ENCODE peak calls at places on chromosomes 13 and 19, in five cellular contexts. J, R, M, C and F are unnamed samples.

GRCh38 chr13:23947893-23948292 is 50.6 kb upstream of the C1QTNF9B start:
- DNase-seq in J (no peak), R (no peak), C (no peak), M (no peak), F (no peak)

GRCh38 chr13:50319603-50320296 is 304.5 kb downstream of the KCNRG start:
- DNase-seq in C (no peak), J (no peak), M (peak), R (peak), F (no peak)

GRCh38 chr19:6891761-6892385 is 4.5 kb downstream of the ADGRE1 start:
- DNase-seq in C (no peak), R (no peak), M (no peak), J (no peak), F (no peak)

GRCh38 chr19:7427944-7428343 is 60.9 kb downstream of the PEX11G start:
- DNase-seq in R (no peak), C (no peak), J (no peak), M (no peak), F (no peak)

GRCh38 chr19:58054792-58055482 is 4.1 kb upstream of the ZNF135 start:
- DNase-seq in J (peak), C (no peak), R (no peak), M (no peak), F (peak)

GRCh38 chr13:47478985-47479384 is 522.1 kb downstream of the SUCLA2 start:
- DNase-seq in R (no peak), M (no peak), C (no peak), J (no peak), F (no peak)

GRCh38 chr13:36999054-36999927 is at the start of gene ALG5:
- DNase-seq in R (peak), C (peak), J (peak), M (peak), F (peak)

GRCh38 chr19:48554385-48555091 is 2.6 kb downstream of the SULT2B1 start:
- DNase-seq in M (peak), J (no peak), C (no peak), R (peak), F (peak)

GRCh38 chr19:14764401-14764800 is 14.0 kb downstream of the ADGRE2 start:
- DNase-seq in C (no peak), J (no peak), M (no peak), R (no peak), F (no peak)

GRCh38 chr19:18436651-18437478 is 1.1 kb downstream of the ISYNA1 start:
- DNase-seq in R (peak), J (no peak), C (peak), M (peak), F (peak)

GRCh38 chr13:76937416-76937815 is 10.9 kb upstream of the ACOD1 start:
- DNase-seq in J (no peak), R (peak), C (no peak), M (peak), F (no peak)

GRCh38 chr13:32426981-32427851 is 714 bp downstream of the N4BP2L1 start:
- DNase-seq in R (no peak), J (peak), M (peak), C (peak), F (peak)

GRCh38 chr13:111143875-111144540 is 28.9 kb downstream of the ARHGEF7 start:
- DNase-seq in M (no peak), R (no peak), C (no peak), J (no peak), F (no peak)

GRCh38 chr19:2775556-2776430 is 7.3 kb downstream of the SGTA start:
- DNase-seq in M (peak), C (no peak), R (no peak), J (no peak), F (no peak)

GRCh38 chr13:80931766-80932165 is 590.8 kb upstream of the SPRY2 start:
- DNase-seq in M (no peak), C (no peak), J (no peak), R (no peak), F (peak)

GRCh38 chr13:79869326-79869725 is 388.4 kb downstream of the NDFIP2 start:
- DNase-seq in M (peak), R (peak), C (no peak), J (no peak), F (no peak)

GRCh38 chr13:73754727-73755292 is 379.4 kb downstream of the KLF12 start:
- DNase-seq in J (no peak), C (peak), R (peak), M (peak), F (peak)

GRCh38 chr19:4972509-4973230 is 3.8 kb downstream of the KDM4B start:
- DNase-seq in M (no peak), R (peak), J (no peak), C (no peak), F (no peak)

GRCh38 chr13:114067886-114068722 is 64.3 kb downstream of the RASA3 start:
- DNase-seq in C (no peak), R (no peak), J (no peak), M (no peak), F (no peak)

GRCh38 chr13:98187862-98188261 is 10.8 kb upstream of the RNF113B start:
- DNase-seq in R (no peak), M (no peak), C (no peak), J (no peak), F (no peak)

GRCh38 chr13:98869408-98870090 is 108.3 kb downstream of the DOCK9 start:
- DNase-seq in R (no peak), J (no peak), C (no peak), M (no peak), F (peak)

GRCh38 chr13:110405597-110406450 is 98.7 kb downstream of the COL4A2 start:
- DNase-seq in C (no peak), M (no peak), J (no peak), R (no peak), F (no peak)

GRCh38 chr13:34143637-34144036 is 325.7 kb downstream of the RFC3 start:
- DNase-seq in R (no peak), M (no peak), J (no peak), C (no peak), F (no peak)

GRCh38 chr13:76036176-76036575 is 400.0 kb downstream of the LMO7 start:
- DNase-seq in C (no peak), R (no peak), M (no peak), J (no peak), F (no peak)

GRCh38 chr19:41998246-41999020 is 4.4 kb upstream of the ATP1A3 start:
- DNase-seq in M (peak), R (peak), C (peak), J (no peak), F (peak)

GRCh38 chr13:53848546-53848945 is 819.9 kb downstream of the OLFM4 start:
- DNase-seq in C (no peak), R (no peak), J (no peak), M (no peak), F (no peak)

GRCh38 chr19:15237759-15238638 is 5.8 kb upstream of the EPHX3 start:
- DNase-seq in M (no peak), C (no peak), J (no peak), R (no peak), F (no peak)

GRCh38 chr19:14769201-14769600 is 9.2 kb downstream of the ADGRE2 start:
- DNase-seq in M (no peak), J (no peak), R (no peak), C (no peak), F (no peak)

GRCh38 chr13:21106089-21106488 is 44.7 kb upstream of the LATS2 start:
- DNase-seq in M (no peak), C (no peak), J (no peak), R (no peak), F (peak)

GRCh38 chr19:4061178-4061682 is 5.5 kb downstream of the ZBTB7A start:
- DNase-seq in M (peak), R (peak), J (no peak), C (peak), F (peak)

GRCh38 chr13:79307866-79308298 is 98.2 kb downstream of the RBM26 start:
- DNase-seq in R (no peak), M (no peak), C (no peak), J (no peak), F (peak)

GRCh38 chr13:76148926-76149325 is 512.8 kb downstream of the LMO7 start:
- DNase-seq in C (no peak), R (no peak), J (no peak), M (peak), F (no peak)

GRCh38 chr13:74226791-74227475 is 92.7 kb upstream of the KLF12 start:
- DNase-seq in R (no peak), C (no peak), M (no peak), J (no peak), F (no peak)